ENCODE peak calls at places on chromosomes 6 and 20, in six cellular contexts. One of them, this sample, is unnamed.

GRCh38 chr6:106255306-106255705 is 70.3 kb downstream of the ATG5 start:
- DNase-seq in IMR-90: no peak
- DNase-seq in stimulated activated CD4-positive, alpha-beta T cell treated with anti-CD3 and anti-CD28 coated beads, Interleukin-2, amount 100 ng/mL, for 24 hours: no peak
- DNase-seq in T-helper 1 cell: no peak
- DNase-seq in stimulated activated CD8-positive, alpha-beta memory T cell treated with anti-CD3 and anti-CD28 coated beads, Interleukin-4, amount 100 ng/mL, for 24 hours: no peak
- DNase-seq in EH: no peak
- DNase-seq in this sample: no peak

GRCh38 chr6:109059148-109059547 is 35.5 kb downstream of the SESN1 start:
- DNase-seq in IMR-90: peak; percentile 28
- DNase-seq in stimulated activated CD4-positive, alpha-beta T cell treated with anti-CD3 and anti-CD28 coated beads, Interleukin-2, amount 100 ng/mL, for 24 hours: no peak
- DNase-seq in T-helper 1 cell: no peak
- DNase-seq in stimulated activated CD8-positive, alpha-beta memory T cell treated with anti-CD3 and anti-CD28 coated beads, Interleukin-4, amount 100 ng/mL, for 24 hours: no peak
- DNase-seq in EH: no peak
- DNase-seq in this sample: no peak

GRCh38 chr6:162363757-162364156 is 363.8 kb downstream of the PRKN start:
- DNase-seq in IMR-90: no peak
- DNase-seq in stimulated activated CD4-positive, alpha-beta T cell treated with anti-CD3 and anti-CD28 coated beads, Interleukin-2, amount 100 ng/mL, for 24 hours: no peak
- DNase-seq in T-helper 1 cell: no peak
- DNase-seq in stimulated activated CD8-positive, alpha-beta memory T cell treated with anti-CD3 and anti-CD28 coated beads, Interleukin-4, amount 100 ng/mL, for 24 hours: no peak
- DNase-seq in EH: no peak
- DNase-seq in this sample: no peak

GRCh38 chr6:166008441-166009369 is 158.9 kb downstream of the TBXT start:
- DNase-seq in IMR-90: peak; percentile 88
- DNase-seq in stimulated activated CD4-positive, alpha-beta T cell treated with anti-CD3 and anti-CD28 coated beads, Interleukin-2, amount 100 ng/mL, for 24 hours: no peak
- DNase-seq in T-helper 1 cell: no peak
- DNase-seq in stimulated activated CD8-positive, alpha-beta memory T cell treated with anti-CD3 and anti-CD28 coated beads, Interleukin-4, amount 100 ng/mL, for 24 hours: no peak
- DNase-seq in EH: peak; percentile 27
- DNase-seq in this sample: no peak

GRCh38 chr6:49453221-49453620 is 9.8 kb downstream of the MMUT start:
- DNase-seq in IMR-90: no peak
- DNase-seq in stimulated activated CD4-positive, alpha-beta T cell treated with anti-CD3 and anti-CD28 coated beads, Interleukin-2, amount 100 ng/mL, for 24 hours: no peak
- DNase-seq in T-helper 1 cell: no peak
- DNase-seq in stimulated activated CD8-positive, alpha-beta memory T cell treated with anti-CD3 and anti-CD28 coated beads, Interleukin-4, amount 100 ng/mL, for 24 hours: no peak
- DNase-seq in EH: peak; percentile 6
- DNase-seq in this sample: no peak

GRCh38 chr6:134347916-134348805 is 30.2 kb upstream of the SGK1 start:
- DNase-seq in IMR-90: peak; percentile 96
- DNase-seq in stimulated activated CD4-positive, alpha-beta T cell treated with anti-CD3 and anti-CD28 coated beads, Interleukin-2, amount 100 ng/mL, for 24 hours: no peak
- DNase-seq in T-helper 1 cell: no peak
- DNase-seq in stimulated activated CD8-positive, alpha-beta memory T cell treated with anti-CD3 and anti-CD28 coated beads, Interleukin-4, amount 100 ng/mL, for 24 hours: no peak
- DNase-seq in EH: peak; percentile 98
- DNase-seq in this sample: no peak

GRCh38 chr6:170451762-170452651 is 101.1 kb downstream of the PSMB1 start:
- DNase-seq in IMR-90: no peak
- DNase-seq in stimulated activated CD4-positive, alpha-beta T cell treated with anti-CD3 and anti-CD28 coated beads, Interleukin-2, amount 100 ng/mL, for 24 hours: no peak
- DNase-seq in T-helper 1 cell: no peak
- DNase-seq in stimulated activated CD8-positive, alpha-beta memory T cell treated with anti-CD3 and anti-CD28 coated beads, Interleukin-4, amount 100 ng/mL, for 24 hours: no peak
- DNase-seq in EH: no peak
- DNase-seq in this sample: no peak

GRCh38 chr6:159002432-159003160 is 2.6 kb upstream of the RSPH3 start:
- DNase-seq in IMR-90: peak; percentile 61
- DNase-seq in stimulated activated CD4-positive, alpha-beta T cell treated with anti-CD3 and anti-CD28 coated beads, Interleukin-2, amount 100 ng/mL, for 24 hours: no peak
- DNase-seq in T-helper 1 cell: no peak
- DNase-seq in stimulated activated CD8-positive, alpha-beta memory T cell treated with anti-CD3 and anti-CD28 coated beads, Interleukin-4, amount 100 ng/mL, for 24 hours: no peak
- DNase-seq in EH: peak; percentile 73
- DNase-seq in this sample: no peak

GRCh38 chr6:39218868-39219567 is 10.3 kb downstream of the KCNK5 start:
- DNase-seq in IMR-90: no peak
- DNase-seq in stimulated activated CD4-positive, alpha-beta T cell treated with anti-CD3 and anti-CD28 coated beads, Interleukin-2, amount 100 ng/mL, for 24 hours: no peak
- DNase-seq in T-helper 1 cell: no peak
- DNase-seq in stimulated activated CD8-positive, alpha-beta memory T cell treated with anti-CD3 and anti-CD28 coated beads, Interleukin-4, amount 100 ng/mL, for 24 hours: no peak
- DNase-seq in EH: no peak
- DNase-seq in this sample: no peak

GRCh38 chr6:11025911-11026635 is 18.0 kb downstream of the ELOVL2 start:
- DNase-seq in IMR-90: no peak
- DNase-seq in stimulated activated CD4-positive, alpha-beta T cell treated with anti-CD3 and anti-CD28 coated beads, Interleukin-2, amount 100 ng/mL, for 24 hours: no peak
- DNase-seq in T-helper 1 cell: no peak
- DNase-seq in stimulated activated CD8-positive, alpha-beta memory T cell treated with anti-CD3 and anti-CD28 coated beads, Interleukin-4, amount 100 ng/mL, for 24 hours: no peak
- DNase-seq in EH: no peak
- DNase-seq in this sample: no peak

GRCh38 chr6:127420558-127420957 is 38.6 kb downstream of the KIAA0408 start:
- DNase-seq in IMR-90: peak; percentile 97
- DNase-seq in stimulated activated CD4-positive, alpha-beta T cell treated with anti-CD3 and anti-CD28 coated beads, Interleukin-2, amount 100 ng/mL, for 24 hours: peak; percentile 68
- DNase-seq in T-helper 1 cell: no peak
- DNase-seq in stimulated activated CD8-positive, alpha-beta memory T cell treated with anti-CD3 and anti-CD28 coated beads, Interleukin-4, amount 100 ng/mL, for 24 hours: peak; percentile 53
- DNase-seq in EH: peak; percentile 92
- DNase-seq in this sample: peak; percentile 74

GRCh38 chr20:56687061-56687460 is 58.0 kb downstream of the TFAP2C start:
- DNase-seq in IMR-90: no peak
- DNase-seq in stimulated activated CD4-positive, alpha-beta T cell treated with anti-CD3 and anti-CD28 coated beads, Interleukin-2, amount 100 ng/mL, for 24 hours: no peak
- DNase-seq in T-helper 1 cell: no peak
- DNase-seq in stimulated activated CD8-positive, alpha-beta memory T cell treated with anti-CD3 and anti-CD28 coated beads, Interleukin-4, amount 100 ng/mL, for 24 hours: no peak
- DNase-seq in EH: no peak
- DNase-seq in this sample: no peak

GRCh38 chr6:162785632-162786242 is 58.0 kb downstream of the PACRG start:
- DNase-seq in IMR-90: no peak
- DNase-seq in stimulated activated CD4-positive, alpha-beta T cell treated with anti-CD3 and anti-CD28 coated beads, Interleukin-2, amount 100 ng/mL, for 24 hours: no peak
- DNase-seq in T-helper 1 cell: no peak
- DNase-seq in stimulated activated CD8-positive, alpha-beta memory T cell treated with anti-CD3 and anti-CD28 coated beads, Interleukin-4, amount 100 ng/mL, for 24 hours: no peak
- DNase-seq in EH: no peak
- DNase-seq in this sample: no peak

GRCh38 chr6:20302168-20302567 is 89.9 kb upstream of the MBOAT1 start:
- DNase-seq in IMR-90: no peak
- DNase-seq in stimulated activated CD4-positive, alpha-beta T cell treated with anti-CD3 and anti-CD28 coated beads, Interleukin-2, amount 100 ng/mL, for 24 hours: no peak
- DNase-seq in T-helper 1 cell: no peak
- DNase-seq in stimulated activated CD8-positive, alpha-beta memory T cell treated with anti-CD3 and anti-CD28 coated beads, Interleukin-4, amount 100 ng/mL, for 24 hours: no peak
- DNase-seq in EH: no peak
- DNase-seq in this sample: no peak

GRCh38 chr6:166330612-166331011 is 11.7 kb downstream of the SFT2D1 start:
- DNase-seq in IMR-90: peak; percentile 23
- DNase-seq in stimulated activated CD4-positive, alpha-beta T cell treated with anti-CD3 and anti-CD28 coated beads, Interleukin-2, amount 100 ng/mL, for 24 hours: no peak
- DNase-seq in T-helper 1 cell: no peak
- DNase-seq in stimulated activated CD8-positive, alpha-beta memory T cell treated with anti-CD3 and anti-CD28 coated beads, Interleukin-4, amount 100 ng/mL, for 24 hours: no peak
- DNase-seq in EH: no peak
- DNase-seq in this sample: no peak

GRCh38 chr6:156109713-156110112 is 654.1 kb upstream of the NOX3 start:
- DNase-seq in IMR-90: peak; percentile 8
- DNase-seq in stimulated activated CD4-positive, alpha-beta T cell treated with anti-CD3 and anti-CD28 coated beads, Interleukin-2, amount 100 ng/mL, for 24 hours: no peak
- DNase-seq in T-helper 1 cell: no peak
- DNase-seq in stimulated activated CD8-positive, alpha-beta memory T cell treated with anti-CD3 and anti-CD28 coated beads, Interleukin-4, amount 100 ng/mL, for 24 hours: no peak
- DNase-seq in EH: peak; percentile 2
- DNase-seq in this sample: no peak

GRCh38 chr20:35523298-35523888 is 6.1 kb downstream of the C20orf173 start:
- DNase-seq in IMR-90: no peak
- DNase-seq in stimulated activated CD4-positive, alpha-beta T cell treated with anti-CD3 and anti-CD28 coated beads, Interleukin-2, amount 100 ng/mL, for 24 hours: peak; percentile 38
- DNase-seq in T-helper 1 cell: no peak
- DNase-seq in stimulated activated CD8-positive, alpha-beta memory T cell treated with anti-CD3 and anti-CD28 coated beads, Interleukin-4, amount 100 ng/mL, for 24 hours: no peak
- DNase-seq in EH: peak; percentile 18
- DNase-seq in this sample: peak; percentile 17